ENCODE peak calls at places on chromosome 15, in nine cellular contexts. One of them, this sample, is unnamed.

GRCh38 chr15:37109952-37110630 is 9.7 kb upstream of the MEIS2 start:
- DNase-seq in testis: no peak
- DNase-seq in WERI-Rb-1: peak; percentile 71
- DNase-seq in GM12865: no peak
- DNase-seq in kidney epithelial cell: no peak
- DNase-seq in cardiac muscle cell: peak; percentile 83
- DNase-seq in pancreas: peak; percentile 49
- DNase-seq in adrenal gland: peak; percentile 84
- DNase-seq in astrocyte of the spinal cord: peak; percentile 17
- DNase-seq in this sample: no peak

GRCh38 chr15:55250392-55250791 is 39.2 kb downstream of the RAB27A start:
- DNase-seq in testis: no peak
- DNase-seq in WERI-Rb-1: no peak
- DNase-seq in GM12865: no peak
- DNase-seq in kidney epithelial cell: no peak
- DNase-seq in cardiac muscle cell: no peak
- DNase-seq in pancreas: no peak
- DNase-seq in adrenal gland: peak; percentile 42
- DNase-seq in astrocyte of the spinal cord: peak; percentile 2
- DNase-seq in this sample: peak; percentile 51

GRCh38 chr15:67358812-67359211 is 104.2 kb downstream of the IQCH start:
- DNase-seq in testis: no peak
- DNase-seq in WERI-Rb-1: no peak
- DNase-seq in GM12865: no peak
- DNase-seq in kidney epithelial cell: no peak
- DNase-seq in cardiac muscle cell: no peak
- DNase-seq in pancreas: peak; percentile 64
- DNase-seq in adrenal gland: no peak
- DNase-seq in astrocyte of the spinal cord: no peak
- DNase-seq in this sample: no peak

GRCh38 chr15:35358824-35359223 is 187.1 kb downstream of the DPH6 start:
- DNase-seq in testis: no peak
- DNase-seq in WERI-Rb-1: no peak
- DNase-seq in GM12865: no peak
- DNase-seq in kidney epithelial cell: no peak
- DNase-seq in cardiac muscle cell: no peak
- DNase-seq in pancreas: no peak
- DNase-seq in adrenal gland: no peak
- DNase-seq in astrocyte of the spinal cord: no peak
- DNase-seq in this sample: no peak

GRCh38 chr15:48397841-48398240 is 66.6 kb downstream of the DUT start:
- DNase-seq in testis: no peak
- DNase-seq in WERI-Rb-1: no peak
- DNase-seq in GM12865: no peak
- DNase-seq in kidney epithelial cell: no peak
- DNase-seq in cardiac muscle cell: no peak
- DNase-seq in pancreas: no peak
- DNase-seq in adrenal gland: peak; percentile 45
- DNase-seq in astrocyte of the spinal cord: no peak
- DNase-seq in this sample: no peak

GRCh38 chr15:69760263-69760855 is 307.7 kb downstream of the RPLP1 start:
- DNase-seq in testis: no peak
- DNase-seq in WERI-Rb-1: no peak
- DNase-seq in GM12865: peak; percentile 12
- DNase-seq in kidney epithelial cell: no peak
- DNase-seq in cardiac muscle cell: no peak
- DNase-seq in pancreas: no peak
- DNase-seq in adrenal gland: no peak
- DNase-seq in astrocyte of the spinal cord: peak; percentile 32
- DNase-seq in this sample: no peak

GRCh38 chr15:55530861-55531313 is 22.9 kb upstream of the DNAAF4 start:
- DNase-seq in testis: no peak
- DNase-seq in WERI-Rb-1: no peak
- DNase-seq in GM12865: peak; percentile 23
- DNase-seq in kidney epithelial cell: peak; percentile 78
- DNase-seq in cardiac muscle cell: peak; percentile 66
- DNase-seq in pancreas: no peak
- DNase-seq in adrenal gland: no peak
- DNase-seq in astrocyte of the spinal cord: peak; percentile 55
- DNase-seq in this sample: no peak

GRCh38 chr15:50315814-50316630 is 39.0 kb downstream of the GABPB1 start:
- DNase-seq in testis: no peak
- DNase-seq in WERI-Rb-1: no peak
- DNase-seq in GM12865: peak; percentile 53
- DNase-seq in kidney epithelial cell: no peak
- DNase-seq in cardiac muscle cell: peak; percentile 45
- DNase-seq in pancreas: no peak
- DNase-seq in adrenal gland: no peak
- DNase-seq in astrocyte of the spinal cord: peak; percentile 62
- DNase-seq in this sample: no peak

GRCh38 chr15:56341201-56341600 is 24.0 kb upstream of the TEX9 start:
- DNase-seq in testis: no peak
- DNase-seq in WERI-Rb-1: no peak
- DNase-seq in GM12865: no peak
- DNase-seq in kidney epithelial cell: no peak
- DNase-seq in cardiac muscle cell: no peak
- DNase-seq in pancreas: no peak
- DNase-seq in adrenal gland: no peak
- DNase-seq in astrocyte of the spinal cord: no peak
- DNase-seq in this sample: no peak

GRCh38 chr15:69604050-69604378 is 151.4 kb downstream of the RPLP1 start:
- DNase-seq in testis: no peak
- DNase-seq in WERI-Rb-1: peak; percentile 43
- DNase-seq in GM12865: peak; percentile 20
- DNase-seq in kidney epithelial cell: no peak
- DNase-seq in cardiac muscle cell: no peak
- DNase-seq in pancreas: peak; percentile 55
- DNase-seq in adrenal gland: no peak
- DNase-seq in astrocyte of the spinal cord: no peak
- DNase-seq in this sample: peak; percentile 61

GRCh38 chr15:66786708-66787471 is 84.9 kb downstream of the SMAD6 start:
- DNase-seq in testis: no peak
- DNase-seq in WERI-Rb-1: no peak
- DNase-seq in GM12865: no peak
- DNase-seq in kidney epithelial cell: no peak
- DNase-seq in cardiac muscle cell: no peak
- DNase-seq in pancreas: no peak
- DNase-seq in adrenal gland: no peak
- DNase-seq in astrocyte of the spinal cord: no peak
- DNase-seq in this sample: no peak

GRCh38 chr15:70650567-70650966 is 112.8 kb downstream of the UACA start:
- DNase-seq in testis: no peak
- DNase-seq in WERI-Rb-1: no peak
- DNase-seq in GM12865: no peak
- DNase-seq in kidney epithelial cell: no peak
- DNase-seq in cardiac muscle cell: no peak
- DNase-seq in pancreas: no peak
- DNase-seq in adrenal gland: no peak
- DNase-seq in astrocyte of the spinal cord: no peak
- DNase-seq in this sample: no peak

GRCh38 chr15:74826372-74826819 is at the start of gene CPLX3:
- DNase-seq in testis: peak; percentile 52
- DNase-seq in WERI-Rb-1: no peak
- DNase-seq in GM12865: no peak
- DNase-seq in kidney epithelial cell: no peak
- DNase-seq in cardiac muscle cell: peak; percentile 74
- DNase-seq in pancreas: peak; percentile 56
- DNase-seq in adrenal gland: peak; percentile 49
- DNase-seq in astrocyte of the spinal cord: no peak
- DNase-seq in this sample: peak; percentile 68

GRCh38 chr15:31307270-31308184 is 19.1 kb upstream of the KLF13 start:
- DNase-seq in testis: peak; percentile 4
- DNase-seq in WERI-Rb-1: no peak
- DNase-seq in GM12865: no peak
- DNase-seq in kidney epithelial cell: no peak
- DNase-seq in cardiac muscle cell: no peak
- DNase-seq in pancreas: no peak
- DNase-seq in adrenal gland: no peak
- DNase-seq in astrocyte of the spinal cord: no peak
- DNase-seq in this sample: no peak

GRCh38 chr15:100881573-100882336 is 2.1 kb downstream of the ALDH1A3 start:
- DNase-seq in testis: no peak
- DNase-seq in WERI-Rb-1: no peak
- DNase-seq in GM12865: no peak
- DNase-seq in kidney epithelial cell: no peak
- DNase-seq in cardiac muscle cell: no peak
- DNase-seq in pancreas: no peak
- DNase-seq in adrenal gland: no peak
- DNase-seq in astrocyte of the spinal cord: no peak
- DNase-seq in this sample: no peak

GRCh38 chr15:79004336-79004735 is 59.5 kb upstream of the CTSH start:
- DNase-seq in testis: no peak
- DNase-seq in WERI-Rb-1: no peak
- DNase-seq in GM12865: peak; percentile 88
- DNase-seq in kidney epithelial cell: peak; percentile 76
- DNase-seq in cardiac muscle cell: no peak
- DNase-seq in pancreas: no peak
- DNase-seq in adrenal gland: no peak
- DNase-seq in astrocyte of the spinal cord: peak; percentile 30
- DNase-seq in this sample: no peak

GRCh38 chr15:56185980-56186379 is 57.7 kb downstream of the RFX7 start:
- DNase-seq in testis: no peak
- DNase-seq in WERI-Rb-1: no peak
- DNase-seq in GM12865: peak; percentile 12
- DNase-seq in kidney epithelial cell: no peak
- DNase-seq in cardiac muscle cell: no peak
- DNase-seq in pancreas: no peak
- DNase-seq in adrenal gland: no peak
- DNase-seq in astrocyte of the spinal cord: no peak
- DNase-seq in this sample: no peak

DNA sequence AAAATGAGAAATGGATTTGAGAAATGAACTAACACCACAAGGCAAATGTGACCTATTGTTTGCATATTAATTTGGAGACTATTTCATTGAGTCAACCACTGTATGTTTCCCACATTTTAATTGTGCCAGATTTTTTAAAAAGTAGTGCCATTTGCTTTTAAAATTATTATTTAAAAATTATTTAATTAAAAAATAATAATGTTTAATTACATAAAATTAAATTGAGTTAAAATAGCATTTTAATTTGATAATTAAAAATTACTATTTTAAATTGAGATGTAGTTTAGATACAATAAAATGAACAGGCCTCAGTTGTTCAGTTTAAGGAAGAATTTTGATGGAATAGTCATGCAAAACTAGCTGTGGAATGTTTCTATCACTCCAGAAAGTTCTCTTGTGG is 62.7 kb upstream of the GATM start:
- DNase-seq in testis: no peak
- DNase-seq in WERI-Rb-1: no peak
- DNase-seq in GM12865: no peak
- DNase-seq in kidney epithelial cell: no peak
- DNase-seq in cardiac muscle cell: no peak
- DNase-seq in pancreas: no peak
- DNase-seq in adrenal gland: no peak
- DNase-seq in astrocyte of the spinal cord: no peak
- DNase-seq in this sample: no peak
- TF ChIP-seq CTCF in testis: no peak
- TF ChIP-seq CTCF in WERI-Rb-1: no peak
- TF ChIP-seq CTCF in GM12865: no peak
- TF ChIP-seq CTCF in kidney epithelial cell: no peak
- TF ChIP-seq CTCF in cardiac muscle cell: no peak
- TF ChIP-seq CTCF in pancreas: no peak
- TF ChIP-seq CTCF in adrenal gland: no peak
- TF ChIP-seq CTCF in astrocyte of the spinal cord: no peak
- TF ChIP-seq CTCF in this sample: no peak

DNA sequence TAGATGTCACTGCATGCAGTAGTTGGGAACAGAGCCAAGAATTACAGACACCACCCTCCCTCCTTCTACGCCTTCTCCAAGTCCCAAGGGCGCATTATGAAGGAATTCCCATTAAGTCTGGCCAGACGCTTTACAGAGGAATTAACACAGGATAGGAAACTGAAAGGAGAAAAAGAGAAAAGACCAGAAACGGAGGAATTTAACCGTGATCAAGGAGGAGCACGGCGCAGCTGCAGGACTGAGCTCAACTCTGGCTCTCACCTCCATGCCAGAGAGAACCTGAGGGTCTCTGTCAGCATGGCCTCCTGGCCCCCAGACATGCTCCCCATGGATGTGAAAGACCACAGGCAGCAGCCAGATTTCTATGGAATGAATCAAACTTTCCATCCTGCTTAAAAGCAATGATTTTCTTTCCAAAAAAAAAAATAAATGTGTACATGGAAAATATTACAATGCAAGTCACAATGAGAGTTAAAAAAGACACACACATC is 13.7 kb downstream of the ATP10A start:
- DNase-seq in testis: peak; percentile 40
- DNase-seq in WERI-Rb-1: no peak
- DNase-seq in GM12865: no peak
- DNase-seq in kidney epithelial cell: peak; percentile 64
- DNase-seq in cardiac muscle cell: no peak
- DNase-seq in pancreas: no peak
- DNase-seq in adrenal gland: no peak
- DNase-seq in astrocyte of the spinal cord: peak; percentile 87
- DNase-seq in this sample: no peak
- H3K4me3 ChIP-seq in testis: no peak overlapping the region
- H3K4me3 ChIP-seq in WERI-Rb-1: no peak overlapping the region
- H3K4me3 ChIP-seq in GM12865: no peak overlapping the region
- H3K4me3 ChIP-seq in kidney epithelial cell: no peak overlapping the region
- H3K4me3 ChIP-seq in cardiac muscle cell: no peak overlapping the region
- H3K4me3 ChIP-seq in pancreas: no peak overlapping the region
- H3K4me3 ChIP-seq in adrenal gland: peak overlapping the region; percentile 45
- H3K4me3 ChIP-seq in astrocyte of the spinal cord: no peak overlapping the region
- H3K4me3 ChIP-seq in this sample: no peak overlapping the region

GRCh38 chr15:39823634-39824033 is 41.0 kb upstream of the FSIP1 start:
- DNase-seq in testis: no peak
- DNase-seq in WERI-Rb-1: no peak
- DNase-seq in GM12865: no peak
- DNase-seq in kidney epithelial cell: no peak
- DNase-seq in cardiac muscle cell: no peak
- DNase-seq in pancreas: no peak
- DNase-seq in adrenal gland: no peak
- DNase-seq in astrocyte of the spinal cord: no peak
- DNase-seq in this sample: no peak
- TF ChIP-seq CTCF in testis: no peak
- TF ChIP-seq CTCF in WERI-Rb-1: no peak
- TF ChIP-seq CTCF in GM12865: no peak
- TF ChIP-seq CTCF in kidney epithelial cell: no peak
- TF ChIP-seq CTCF in cardiac muscle cell: no peak
- TF ChIP-seq CTCF in pancreas: no peak
- TF ChIP-seq CTCF in adrenal gland: no peak
- TF ChIP-seq CTCF in astrocyte of the spinal cord: no peak
- TF ChIP-seq CTCF in this sample: no peak

GRCh38 chr15:40506964-40507571 is 36.3 kb downstream of the CHST14 start:
- DNase-seq in testis: peak; percentile 90
- DNase-seq in WERI-Rb-1: peak; percentile 95
- DNase-seq in GM12865: peak; percentile 65
- DNase-seq in kidney epithelial cell: peak; percentile 34
- DNase-seq in cardiac muscle cell: peak; percentile 91
- DNase-seq in pancreas: peak; percentile 76
- DNase-seq in adrenal gland: peak; percentile 81
- DNase-seq in astrocyte of the spinal cord: peak; percentile 73
- DNase-seq in this sample: peak; percentile 77
- H3K4me3 ChIP-seq in testis: peak overlapping the region; percentile 54
- H3K4me3 ChIP-seq in WERI-Rb-1: peak overlapping the region; percentile 18
- H3K4me3 ChIP-seq in GM12865: peak overlapping the region; percentile 11
- H3K4me3 ChIP-seq in kidney epithelial cell: no peak overlapping the region
- H3K4me3 ChIP-seq in cardiac muscle cell: no peak overlapping the region
- H3K4me3 ChIP-seq in pancreas: no peak overlapping the region
- H3K4me3 ChIP-seq in adrenal gland: peak overlapping the region; percentile 37
- H3K4me3 ChIP-seq in astrocyte of the spinal cord: peak overlapping the region; percentile 16
- H3K4me3 ChIP-seq in this sample: no peak overlapping the region

This sample was measured in Caco-2.